ENCODE peak calls at places on chromosomes 5 and 9, in seven cellular contexts. F is esophagus squamous epithelium, L is GM23338, O is upper lobe of right lung, Z is psoas muscle, V is heart right ventricle, A is IMR-90. U is an unnamed sample.

GRCh38 chr9:84140535-84141101 is 160.0 kb downstream of the RMI1 start:
- DNase-seq in F (no peak), L (peak), O (no peak), Z (peak), V (peak), A (peak), U (no peak)

GRCh38 chr9:131728961-131729360 is 10.9 kb downstream of the RAPGEF1 start:
- DNase-seq in F (no peak), L (no peak), O (no peak), Z (no peak), V (no peak), A (no peak), U (no peak)

GRCh38 chr9:13810510-13810909 is 503.4 kb downstream of the NFIB start:
- DNase-seq in F (no peak), L (no peak), O (no peak), Z (peak), V (no peak), A (no peak), U (no peak)

GRCh38 chr9:31908158-31908890 is 476.1 kb upstream of the ACO1 start:
- DNase-seq in F (no peak), L (no peak), O (no peak), Z (no peak), V (no peak), A (no peak), U (no peak)

GRCh38 chr9:6973762-6974161 is 216.0 kb downstream of the KDM4C start:
- DNase-seq in F (no peak), L (no peak), O (no peak), Z (no peak), V (no peak), A (peak), U (no peak)

GRCh38 chr9:131739192-131739961 is 499 bp downstream of the RAPGEF1 start:
- DNase-seq in F (no peak), L (peak), O (peak), Z (peak), V (peak), A (no peak), U (no peak)

GRCh38 chr5:66010476-66010875 is 84.1 kb downstream of the ERBIN start:
- DNase-seq in F (no peak), L (no peak), O (no peak), Z (no peak), V (no peak), A (peak), U (no peak)

GRCh38 chr9:4038182-4038723 is 261.6 kb downstream of the GLIS3 start:
- DNase-seq in F (no peak), L (no peak), O (no peak), Z (no peak), V (no peak), A (peak), U (no peak)

GRCh38 chr5:149675467-149676201 is 54.5 kb upstream of the PPARGC1B start:
- DNase-seq in F (no peak), L (peak), O (no peak), Z (no peak), V (peak), A (no peak), U (no peak)

GRCh38 chr5:143041461-143041860 is 271.3 kb downstream of the ARHGAP26 start:
- DNase-seq in F (no peak), L (no peak), O (no peak), Z (no peak), V (no peak), A (no peak), U (no peak)

GRCh38 chr5:90446961-90447360 is 27.6 kb downstream of the MBLAC2 start:
- DNase-seq in F (no peak), L (no peak), O (no peak), Z (no peak), V (no peak), A (peak), U (no peak)

GRCh38 chr5:142597546-142598337 is 88.1 kb downstream of the FGF1 start:
- DNase-seq in F (no peak), L (peak), O (no peak), Z (no peak), V (no peak), A (peak), U (peak)

GRCh38 chr5:175243441-175243840 is 200.5 kb downstream of the DRD1 start:
- DNase-seq in F (no peak), L (peak), O (no peak), Z (no peak), V (no peak), A (no peak), U (no peak)

GRCh38 chr5:159324097-159324760 is 6.1 kb downstream of the IL12B start:
- DNase-seq in F (no peak), L (no peak), O (no peak), Z (no peak), V (no peak), A (peak), U (peak)

GRCh38 chr9:92608221-92609141 is 61.5 kb downstream of the IPPK start:
- DNase-seq in F (no peak), L (no peak), O (no peak), Z (no peak), V (peak), A (no peak), U (no peak)

GRCh38 chr5:36777105-36777757 is 99.3 kb upstream of the NIPBL start:
- DNase-seq in F (no peak), L (peak), O (no peak), Z (no peak), V (no peak), A (peak), U (peak)

GRCh38 chr5:91742504-91742903 is 359.4 kb upstream of the ARRDC3 start:
- DNase-seq in F (no peak), L (no peak), O (no peak), Z (no peak), V (no peak), A (no peak), U (no peak)

GRCh38 chr9:108844856-108845255 is 10.9 kb downstream of the ACTL7B start:
- DNase-seq in F (no peak), L (no peak), O (no peak), Z (no peak), V (no peak), A (no peak), U (no peak)

DNA sequence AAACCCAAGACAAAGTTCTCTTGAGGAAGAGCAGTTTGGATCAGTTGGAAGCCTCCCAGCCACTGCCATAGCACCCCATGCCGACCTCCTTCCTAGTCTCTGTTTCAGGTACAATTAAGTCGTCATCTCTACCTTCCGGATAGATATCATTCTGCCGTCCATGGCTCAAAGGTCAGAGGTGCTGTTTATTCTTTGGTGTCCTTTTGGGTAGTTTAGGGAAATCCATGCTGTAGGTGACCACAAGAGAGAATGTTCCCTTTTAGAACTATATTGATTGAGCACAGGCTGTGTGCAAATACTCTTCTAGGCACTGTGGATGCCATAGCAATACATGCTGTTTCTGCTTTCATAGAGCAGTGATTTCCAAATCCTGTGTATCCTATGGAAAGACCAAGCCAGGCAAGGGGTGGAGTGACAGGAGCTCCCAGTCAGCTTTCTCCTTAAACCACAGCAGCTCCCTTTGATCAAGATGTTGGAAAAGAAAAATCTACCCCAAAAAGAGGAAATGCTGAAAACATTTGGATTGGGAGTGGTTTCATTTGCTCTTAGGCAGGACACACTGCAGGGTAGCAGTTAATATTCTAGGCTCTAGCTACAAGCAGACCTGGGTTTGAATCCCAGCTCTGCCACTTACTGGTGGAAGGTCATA is 127.9 kb downstream of the PALM2AKAP2 start:
- DNase-seq in F (no peak), L (no peak), O (no peak), Z (no peak), V (no peak), A (no peak), U (no peak)
- H3K27ac ChIP-seq in F (no peak), L (no peak), O (peak), Z (peak), V (peak), A (peak), U (peak)

GRCh38 chr9:69931340-69931739 is 110.7 kb downstream of the CFAP95 start:
- DNase-seq in F (no peak), L (peak), O (no peak), Z (no peak), V (no peak), A (no peak), U (no peak)
- TF ChIP-seq CTCF in F (no peak), L (peak), O (no peak), Z (no peak), V (peak), A (peak), U (peak)

GRCh38 chr9:99169086-99169485 is 52.7 kb downstream of the ALG2 start:
- DNase-seq in F (no peak), L (peak), O (no peak), Z (no peak), V (no peak), A (no peak), U (no peak)
- H3K27ac ChIP-seq in F (no peak), L (no peak), O (no peak), Z (no peak), V (no peak), A (no peak), U (no peak)

GRCh38 chr9:124183772-124184171 is 74.0 kb upstream of the NEK6 start:
- DNase-seq in F (no peak), L (no peak), O (no peak), Z (no peak), V (no peak), A (no peak), U (no peak)

GRCh38 chr9:124191691-124192208 is 66.0 kb upstream of the NEK6 start:
- DNase-seq in F (no peak), L (no peak), O (no peak), Z (no peak), V (no peak), A (no peak), U (no peak)

GRCh38 chr9:124190761-124191160 is 67.0 kb upstream of the NEK6 start:
- DNase-seq in F (no peak), L (no peak), O (no peak), Z (no peak), V (no peak), A (no peak), U (no peak)

GRCh38 chr9:124188331-124189110 is 69.2 kb upstream of the NEK6 start:
- DNase-seq in F (no peak), L (no peak), O (no peak), Z (no peak), V (no peak), A (no peak), U (no peak)

DNA sequence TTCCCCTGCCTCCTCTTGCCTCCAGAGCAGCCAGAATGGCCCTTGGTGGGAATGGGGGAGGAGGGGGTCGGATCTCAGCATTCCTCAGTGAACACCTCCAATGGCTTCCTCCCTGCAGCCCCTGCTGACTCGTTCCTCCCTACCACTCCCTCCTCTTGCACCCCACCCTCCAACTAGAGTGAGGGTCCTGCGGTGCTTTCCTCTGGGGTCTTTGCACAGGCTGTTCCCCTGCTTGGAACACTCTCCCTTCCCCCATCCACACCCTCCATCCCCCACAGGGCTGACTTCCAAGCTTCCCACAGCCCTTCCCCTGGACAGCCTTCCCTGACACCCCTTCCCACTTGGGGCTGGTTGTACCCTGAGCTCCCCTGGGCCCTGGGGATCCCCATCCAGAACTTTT is 70.4 kb upstream of the NEK6 start:
- DNase-seq in F (no peak), L (no peak), O (no peak), Z (no peak), V (no peak), A (no peak), U (no peak)
- TF ChIP-seq CTCF in F (no peak), L (no peak), O (no peak), Z (no peak), V (no peak), A (no peak), U (no peak)

GRCh38 chr5:80189701-80190100 is 66.1 kb downstream of the SERINC5 start:
- DNase-seq in F (no peak), L (no peak), O (no peak), Z (no peak), V (no peak), A (no peak), U (no peak)
- H3K27ac ChIP-seq in F (no peak), L (peak), O (peak), Z (no peak), V (no peak), A (no peak), U (no peak)

U was measured in AG04450.